ENCODE peak calls at places on chromosomes 2 and 18, in eight cellular contexts. F is bronchial epithelial cell, A is adrenal gland, M is foreskin fibroblast, I is AG04449, W is IMR-90, T is A549, D is HFFc6. Q is an unnamed sample.

GRCh38 chr2:174180165-174180724 is 68.1 kb downstream of the OLA1 start:
- DNase-seq in F (peak), A (no peak), M (no peak), I (no peak), W (no peak), T (no peak), D (peak), Q (no peak)

GRCh38 chr2:231418820-231419640 is 23.5 kb downstream of the B3GNT7 start:
- DNase-seq in F (no peak), A (no peak), M (no peak), I (no peak), W (no peak), T (no peak), D (no peak), Q (no peak)

GRCh38 chr2:15169326-15170038 is 391.7 kb downstream of the NBAS start:
- DNase-seq in F (peak), A (no peak), M (peak), I (peak), W (peak), T (peak), D (peak), Q (peak)

GRCh38 chr2:138602166-138602460 is 100.5 kb downstream of the SPOPL start:
- DNase-seq in F (no peak), A (no peak), M (no peak), I (no peak), W (no peak), T (no peak), D (no peak), Q (no peak)

GRCh38 chr2:121150713-121151112 is 134.3 kb downstream of the TFCP2L1 start:
- DNase-seq in F (no peak), A (no peak), M (no peak), I (no peak), W (no peak), T (no peak), D (no peak), Q (no peak)

GRCh38 chr2:46564811-46565241 is 85.5 kb downstream of the TMEM247 start:
- DNase-seq in F (no peak), A (no peak), M (no peak), I (no peak), W (no peak), T (no peak), D (no peak), Q (no peak)

GRCh38 chr18:61738042-61738441 is 154.8 kb downstream of the RNF152 start:
- DNase-seq in F (no peak), A (no peak), M (peak), I (no peak), W (no peak), T (no peak), D (no peak), Q (peak)

GRCh38 chr2:10911291-10912075 is at the start of gene KCNF1:
- DNase-seq in F (peak), A (no peak), M (peak), I (no peak), W (peak), T (peak), D (peak), Q (no peak)

GRCh38 chr2:58899692-58900091 is 658.6 kb upstream of the FANCL start:
- DNase-seq in F (no peak), A (no peak), M (peak), I (peak), W (peak), T (no peak), D (peak), Q (no peak)

GRCh38 chr2:226063704-226064390 is 664.3 kb downstream of the NYAP2 start:
- DNase-seq in F (peak), A (no peak), M (peak), I (peak), W (peak), T (no peak), D (peak), Q (no peak)

GRCh38 chr2:20071397-20072383 is 20.3 kb upstream of the LAPTM4A start:
- DNase-seq in F (peak), A (peak), M (peak), I (peak), W (peak), T (peak), D (peak), Q (no peak)

GRCh38 chr2:238238766-238239551 is 879 bp downstream of the HES6 start:
- DNase-seq in F (no peak), A (peak), M (peak), I (no peak), W (no peak), T (no peak), D (no peak), Q (peak)

GRCh38 chr2:136997550-136997949 is 232.2 kb downstream of the THSD7B start:
- DNase-seq in F (peak), A (no peak), M (peak), I (no peak), W (no peak), T (no peak), D (no peak), Q (no peak)

GRCh38 chr2:235066895-235067294 is 115.1 kb downstream of the SH3BP4 start:
- DNase-seq in F (no peak), A (no peak), M (no peak), I (no peak), W (no peak), T (no peak), D (no peak), Q (no peak)

GRCh38 chr2:68371581-68371980 is 6.5 kb downstream of the PLEK start:
- DNase-seq in F (peak), A (no peak), M (no peak), I (no peak), W (no peak), T (no peak), D (no peak), Q (no peak)

GRCh38 chr18:11246466-11246865 is 97.1 kb upstream of the PIEZO2 start:
- DNase-seq in F (no peak), A (no peak), M (peak), I (no peak), W (peak), T (no peak), D (no peak), Q (no peak)

GRCh38 chr2:60641866-60642788 is 88.7 kb upstream of the BCL11A start:
- DNase-seq in F (peak), A (peak), M (peak), I (no peak), W (peak), T (peak), D (peak), Q (no peak)

GRCh38 chr2:166700079-166700478 is 188.2 kb upstream of the XIRP2 start:
- DNase-seq in F (peak), A (no peak), M (peak), I (no peak), W (peak), T (no peak), D (no peak), Q (no peak)

GRCh38 chr2:46230677-46231425 is 66.4 kb upstream of the EPAS1 start:
- DNase-seq in F (no peak), A (no peak), M (no peak), I (no peak), W (no peak), T (no peak), D (no peak), Q (no peak)

GRCh38 chr2:177334940-177335543 is 57.5 kb upstream of the AGPS start:
- DNase-seq in F (peak), A (peak), M (peak), I (no peak), W (peak), T (peak), D (peak), Q (no peak)

GRCh38 chr18:11105463-11105862 is 43.9 kb downstream of the PIEZO2 start:
- DNase-seq in F (no peak), A (no peak), M (no peak), I (no peak), W (no peak), T (no peak), D (no peak), Q (no peak)

GRCh38 chr2:46988733-46989481 is 73.3 kb upstream of the MCFD2 start:
- DNase-seq in F (no peak), A (peak), M (peak), I (no peak), W (no peak), T (no peak), D (no peak), Q (no peak)

GRCh38 chr2:29273704-29274611 is 158.7 kb downstream of the CLIP4 start:
- DNase-seq in F (peak), A (no peak), M (no peak), I (no peak), W (no peak), T (no peak), D (no peak), Q (peak)

GRCh38 chr2:164438490-164439205 is 182.6 kb downstream of the GRB14 start:
- DNase-seq in F (no peak), A (no peak), M (no peak), I (no peak), W (no peak), T (no peak), D (no peak), Q (no peak)

GRCh38 chr2:74516650-74517049 is 2.4 kb downstream of the TLX2 start:
- DNase-seq in F (no peak), A (no peak), M (no peak), I (no peak), W (no peak), T (no peak), D (no peak), Q (no peak)

GRCh38 chr2:191478754-191479679 is 198.9 kb upstream of the NABP1 start:
- DNase-seq in F (no peak), A (peak), M (peak), I (no peak), W (peak), T (no peak), D (no peak), Q (no peak)

GRCh38 chr18:33135951-33136660 is 304.4 kb downstream of the CCDC178 start:
- DNase-seq in F (no peak), A (no peak), M (no peak), I (no peak), W (no peak), T (no peak), D (no peak), Q (no peak)

GRCh38 chr2:132521321-132521720 is 104.7 kb downstream of the GPR39 start:
- DNase-seq in F (no peak), A (no peak), M (peak), I (peak), W (peak), T (no peak), D (no peak), Q (no peak)

GRCh38 chr18:75209129-75209951 is at the start of gene PTGR3:
- DNase-seq in F (peak), A (peak), M (peak), I (no peak), W (peak), T (peak), D (peak), Q (peak)

GRCh38 chr2:177165103-177165583 is 47.5 kb upstream of the HNRNPA3 start:
- DNase-seq in F (no peak), A (peak), M (peak), I (no peak), W (peak), T (no peak), D (no peak), Q (no peak)

GRCh38 chr2:193703411-193703810 is 1508.7 kb upstream of the TMEFF2 start:
- DNase-seq in F (no peak), A (no peak), M (no peak), I (no peak), W (no peak), T (no peak), D (no peak), Q (no peak)

GRCh38 chr2:94956797-94957391 is 68.6 kb upstream of the MAL start:
- DNase-seq in F (peak), A (peak), M (peak), I (no peak), W (peak), T (peak), D (peak), Q (no peak)

GRCh38 chr2:65742977-65743376 is 310.6 kb upstream of the SPRED2 start:
- DNase-seq in F (no peak), A (no peak), M (no peak), I (no peak), W (no peak), T (no peak), D (no peak), Q (no peak)
- TF ChIP-seq CTCF in F (no peak), A (no peak), M (no peak), I (no peak), W (no peak), T (no peak), D (peak), Q (no peak)

DNA sequence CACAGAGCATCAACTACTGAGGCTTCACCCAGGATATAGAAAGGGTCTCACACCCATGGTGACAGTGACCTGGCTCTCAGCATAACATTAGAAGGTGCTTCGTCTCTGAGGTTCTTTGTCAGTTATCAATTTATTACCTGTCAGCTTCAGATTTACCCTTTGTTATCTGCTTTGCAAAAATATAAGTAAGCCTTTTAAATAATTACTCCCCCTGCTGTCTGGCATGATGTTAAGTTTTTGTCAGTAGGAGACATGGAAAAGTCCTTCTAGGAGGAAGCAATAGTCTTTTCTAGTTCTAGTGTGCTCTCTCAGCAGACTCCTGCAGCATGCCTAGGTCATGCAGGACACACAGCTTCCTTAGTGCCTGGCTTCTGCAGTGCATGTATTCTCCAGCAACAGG is 149.9 kb downstream of the RDH14 start:
- DNase-seq in F (no peak), A (no peak), M (peak), I (no peak), W (no peak), T (no peak), D (no peak), Q (no peak)
- TF ChIP-seq CTCF in F (no peak), A (no peak), M (peak), I (no peak), W (no peak), T (peak), D (peak), Q (no peak)

GRCh38 chr18:30999186-30999585 is 43.4 kb downstream of the DSC3 start:
- DNase-seq in F (no peak), A (no peak), M (no peak), I (no peak), W (no peak), T (no peak), D (no peak), Q (no peak)
- TF ChIP-seq CTCF in F (no peak), A (no peak), M (no peak), I (no peak), W (peak), T (peak), D (no peak), Q (no peak)

GRCh38 chr2:142601794-142602193 is 275.7 kb upstream of the KYNU start:
- DNase-seq in F (no peak), A (no peak), M (no peak), I (no peak), W (no peak), T (no peak), D (no peak), Q (no peak)
- TF ChIP-seq CTCF in F (no peak), A (no peak), M (no peak), I (no peak), W (no peak), T (no peak), D (no peak), Q (no peak)

GRCh38 chr18:34595673-34596072 is 114.4 kb upstream of the DTNA start:
- DNase-seq in F (peak), A (peak), M (peak), I (no peak), W (peak), T (no peak), D (peak), Q (no peak)
- TF ChIP-seq CTCF in F (peak), A (peak), M (peak), I (peak), W (peak), T (peak), D (no peak), Q (no peak)

GRCh38 chr2:130727286-130727924 is 1.5 kb upstream of the GPR148 start:
- DNase-seq in F (peak), A (peak), M (peak), I (no peak), W (peak), T (peak), D (peak), Q (peak)
- TF ChIP-seq CTCF in F (no peak), A (no peak), M (no peak), I (no peak), W (no peak), T (no peak), D (no peak), Q (no peak)

GRCh38 chr2:38409136-38409903 is 32.2 kb upstream of the ATL2 start:
- DNase-seq in F (no peak), A (peak), M (peak), I (no peak), W (no peak), T (no peak), D (no peak), Q (no peak)
- TF ChIP-seq CTCF in F (no peak), A (no peak), M (no peak), I (no peak), W (no peak), T (no peak), D (no peak), Q (no peak)

GRCh38 chr18:72673242-72673641 is 129.1 kb upstream of the CBLN2 start:
- DNase-seq in F (no peak), A (no peak), M (no peak), I (no peak), W (no peak), T (no peak), D (no peak), Q (no peak)
- TF ChIP-seq CTCF in F (no peak), A (no peak), M (no peak), I (no peak), W (no peak), T (no peak), D (no peak), Q (no peak)

GRCh38 chr18:27014841-27015240 is 149.3 kb upstream of the AQP4 start:
- DNase-seq in F (no peak), A (no peak), M (no peak), I (no peak), W (no peak), T (no peak), D (no peak), Q (no peak)

GRCh38 chr18:27017901-27018500 is 152.5 kb upstream of the AQP4 start:
- DNase-seq in F (peak), A (no peak), M (peak), I (no peak), W (no peak), T (peak), D (no peak), Q (no peak)
- TF ChIP-seq CTCF in F (peak), A (peak), M (peak), I (peak), W (peak), T (peak), D (peak), Q (no peak)

Q was measured in coronary artery.